ENCODE peak calls at places on chromosomes 16 and 17, in seven cellular contexts. J is stomach, P is HFF-Myc, Q is bronchial epithelial cell, C is BJ, O is kidney epithelial cell, T is neural progenitor cell. M is an unnamed sample.
A peak's percentile ranks its signal among the peaks of the same experiment; 100 is the strongest.

GRCh38 chr17:44920565-44920940 is 5.3 kb upstream of the GFAP start:
- DNase-seq in J (no peak), P (no peak), Q (no peak), C (no peak), O (no peak), T (no peak), M (no peak)

GRCh38 chr16:83971165-83972130 is 3.4 kb downstream of the NECAB2 start:
- DNase-seq in J (no peak), P (no peak), Q (no peak), C (no peak), O (no peak), T (peak; percentile 17), M (no peak)

GRCh38 chr17:5000237-5000639 is 2.5 kb downstream of the KIF1C start:
- DNase-seq in J (peak; percentile 41), P (no peak), Q (no peak), C (no peak), O (no peak), T (no peak), M (no peak)

GRCh38 chr17:82623707-82624106 is 24.5 kb downstream of the WDR45B start:
- DNase-seq in J (no peak), P (no peak), Q (no peak), C (no peak), O (no peak), T (no peak), M (no peak)

GRCh38 chr17:49361129-49361901 is 735 bp downstream of the ZNF652 start:
- DNase-seq in J (peak; percentile 59), P (no peak), Q (peak; percentile 58), C (no peak), O (no peak), T (no peak), M (no peak)

GRCh38 chr16:57377080-57377841 is 5.0 kb downstream of the CX3CL1 start:
- DNase-seq in J (no peak), P (no peak), Q (peak; percentile 60), C (no peak), O (no peak), T (no peak), M (no peak)

GRCh38 chr17:58813712-58814111 is 58.1 kb downstream of the PPM1E start:
- DNase-seq in J (no peak), P (no peak), Q (no peak), C (no peak), O (no peak), T (no peak), M (no peak)

GRCh38 chr16:69188716-69189115 is 1.8 kb downstream of the SNTB2 start:
- DNase-seq in J (no peak), P (no peak), Q (peak; percentile 22), C (no peak), O (no peak), T (peak; percentile 22), M (no peak)

GRCh38 chr17:3952186-3952585 is 12.1 kb downstream of the ATP2A3 start:
- DNase-seq in J (no peak), P (no peak), Q (no peak), C (no peak), O (no peak), T (no peak), M (no peak)

GRCh38 chr17:35213412-35213925 is 19.3 kb upstream of the SLC35G3 start:
- DNase-seq in J (no peak), P (no peak), Q (no peak), C (no peak), O (no peak), T (no peak), M (no peak)

GRCh38 chr16:69194488-69194887 is 7.5 kb downstream of the SNTB2 start:
- DNase-seq in J (no peak), P (no peak), Q (no peak), C (no peak), O (no peak), T (no peak), M (no peak)

GRCh38 chr16:85302848-85303353 is 190.6 kb upstream of the CIBAR2 start:
- DNase-seq in J (no peak), P (no peak), Q (no peak), C (no peak), O (no peak), T (no peak), M (no peak)

GRCh38 chr16:85302018-85302847 is 190.0 kb upstream of the CIBAR2 start:
- DNase-seq in J (no peak), P (no peak), Q (peak; percentile 42), C (no peak), O (peak; percentile 34), T (peak; percentile 39), M (no peak)

GRCh38 chr16:85304337-85304736 is 192.1 kb upstream of the CIBAR2 start:
- DNase-seq in J (no peak), P (no peak), Q (no peak), C (no peak), O (no peak), T (no peak), M (no peak)

GRCh38 chr16:85301171-85301690 is 189.0 kb upstream of the CIBAR2 start:
- DNase-seq in J (peak; percentile 82), P (no peak), Q (no peak), C (no peak), O (no peak), T (no peak), M (no peak)

GRCh38 chr16:85303354-85303883 is 191.1 kb upstream of the CIBAR2 start:
- DNase-seq in J (peak; percentile 64), P (no peak), Q (peak; percentile 7), C (no peak), O (no peak), T (peak; percentile 80), M (no peak)
- H3K4me3 ChIP-seq in J (peak overlapping the region; percentile 13), P (no peak overlapping the region), Q (no peak overlapping the region), C (no peak overlapping the region), O (no peak overlapping the region), T (peak overlapping the region; percentile 36), M (no peak overlapping the region)

GRCh38 chr17:77266891-77267341 is 126.1 kb downstream of the SEC14L1 start:
- DNase-seq in J (no peak), P (no peak), Q (peak; percentile 60), C (no peak), O (no peak), T (peak; percentile 58), M (no peak)
- TF ChIP-seq CTCF in J (no peak), P (peak; percentile 46), Q (peak; percentile 53), C (peak; percentile 14), O (peak; percentile 7), T (peak; percentile 57), M (peak; percentile 15)

DNA sequence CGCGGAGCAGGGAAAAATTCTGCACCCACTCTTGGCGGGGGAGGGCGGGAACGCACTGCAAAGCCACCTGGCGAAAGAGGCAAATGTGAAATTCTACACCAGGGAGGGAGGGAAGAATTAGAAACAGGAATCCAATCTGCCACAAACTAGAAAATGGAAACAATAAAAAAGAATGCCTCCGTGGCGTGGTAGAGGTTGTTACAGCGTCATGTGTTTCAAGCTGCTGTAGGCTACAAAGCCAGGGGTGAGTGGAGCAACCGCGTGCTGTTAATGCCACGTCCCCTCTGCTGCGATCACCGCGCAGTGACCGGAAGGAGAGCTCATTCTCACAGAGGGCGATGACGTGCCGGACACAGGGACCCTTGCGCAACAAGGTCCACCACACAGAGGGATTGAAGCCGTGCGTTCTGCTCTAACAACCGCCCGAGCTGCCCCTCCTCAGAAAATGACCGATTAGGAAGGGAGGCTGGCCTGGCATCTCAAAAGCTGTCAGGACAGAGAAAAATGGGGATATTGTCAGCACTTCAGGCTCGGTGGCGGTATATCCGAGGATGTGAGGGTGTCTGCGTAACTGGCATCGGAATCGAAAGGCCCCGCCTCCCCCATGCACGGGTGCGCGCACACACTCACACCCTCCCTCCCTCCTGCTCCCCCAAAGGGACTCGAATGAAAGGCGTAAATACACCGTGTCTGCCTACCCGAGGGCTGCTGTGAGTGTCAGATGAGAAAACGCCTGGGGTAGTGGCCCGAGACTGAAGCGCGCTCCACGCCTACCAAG is 70.8 kb upstream of the TNRC6C start:
- DNase-seq in J (peak; percentile 76), P (no peak), Q (peak; percentile 8), C (peak; percentile 26), O (peak; percentile 9), T (peak; percentile 47), M (peak; percentile 27)
- H3K4me3 ChIP-seq in J (peak overlapping the region; percentile 57), P (peak overlapping the region; percentile 44), Q (peak overlapping the region; percentile 29), C (peak overlapping the region; percentile 55), O (peak overlapping the region; percentile 35), T (peak overlapping the region; percentile 18), M (peak overlapping the region; percentile 48)

DNA sequence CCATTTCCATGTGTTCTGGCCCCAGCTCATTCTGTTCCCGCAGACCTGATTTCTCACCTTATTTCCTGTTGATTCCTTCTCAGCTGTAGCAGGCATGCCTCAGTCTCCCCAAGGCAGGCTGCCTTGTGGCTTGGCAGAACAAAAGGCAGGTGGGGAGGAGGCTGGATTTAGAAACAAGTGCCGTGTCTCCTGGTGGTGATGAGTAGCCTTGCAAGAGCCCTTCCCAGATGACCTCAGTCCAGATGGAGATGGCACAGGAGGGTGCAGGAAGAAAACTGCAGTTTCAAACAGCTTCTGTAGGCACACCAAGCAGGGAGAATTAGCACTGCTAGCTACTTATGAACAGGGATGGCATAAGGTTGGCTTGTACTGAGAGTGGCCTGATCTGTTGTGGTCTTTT is 64.6 kb downstream of the ARHGAP44 start:
- DNase-seq in J (no peak), P (no peak), Q (no peak), C (no peak), O (no peak), T (no peak), M (no peak)
- TF ChIP-seq CTCF in J (no peak), P (no peak), Q (no peak), C (no peak), O (no peak), T (no peak), M (no peak)

GRCh38 chr17:71084838-71085237 is 915.5 kb downstream of the KCNJ2 start:
- DNase-seq in J (no peak), P (no peak), Q (no peak), C (no peak), O (no peak), T (no peak), M (no peak)
- H3K4me3 ChIP-seq in J (no peak overlapping the region), P (no peak overlapping the region), Q (no peak overlapping the region), C (no peak overlapping the region), O (no peak overlapping the region), T (no peak overlapping the region), M (no peak overlapping the region)